ENCODE peak calls at places on chromosomes 16 and 17, in four cellular contexts. G is breast epithelium, X is Peyer's patch, N is stomach. F is an unnamed sample.

GRCh38 chr16:53249331-53249730 is 184.9 kb upstream of the RBL2 start:
- DNase-seq in G (no peak), N (no peak), X (no peak), F (no peak)

GRCh38 chr16:50037791-50038190 is 12.8 kb downstream of the CNEP1R1 start:
- DNase-seq in N (no peak), X (no peak), G (no peak), F (no peak)

GRCh38 chr17:55454906-55455474 is 33.4 kb upstream of the MMD start:
- DNase-seq in X (no peak), N (no peak), G (no peak), F (no peak)

GRCh38 chr17:77857613-77858012 is 100.9 kb upstream of the TNRC6C start:
- DNase-seq in N (no peak), G (no peak), X (no peak), F (no peak)

GRCh38 chr16:52812945-52813556 is 239.6 kb downstream of the CHD9NB start:
- DNase-seq in X (no peak), N (no peak), G (no peak), F (no peak)

GRCh38 chr16:56807011-56807675 is 57.9 kb upstream of the SLC12A3 start:
- DNase-seq in N (no peak), G (no peak), X (no peak), F (no peak)

GRCh38 chr17:49522329-49522890 is 27.3 kb downstream of the NGFR start:
- DNase-seq in X (peak), N (no peak), G (no peak), F (no peak)

GRCh38 chr17:66431910-66432309 is 129.5 kb downstream of the PRKCA start:
- DNase-seq in G (no peak), X (peak), N (no peak), F (no peak)

GRCh38 chr17:80905586-80906230 is 85.9 kb upstream of the CHMP6 start:
- DNase-seq in N (no peak), G (no peak), X (no peak), F (no peak)

GRCh38 chr17:59846391-59847165 is 46.2 kb downstream of the TUBD1 start:
- DNase-seq in G (peak), X (peak), N (peak), F (peak)

GRCh38 chr17:59853168-59853918 is 39.4 kb downstream of the TUBD1 start:
- DNase-seq in X (peak), G (no peak), N (peak), F (no peak)

GRCh38 chr17:59848385-59848668 is 44.4 kb downstream of the TUBD1 start:
- DNase-seq in N (peak), X (peak), G (no peak), F (no peak)

GRCh38 chr17:59848778-59849177 is 44.0 kb downstream of the TUBD1 start:
- DNase-seq in N (peak), G (no peak), X (peak), F (peak)

GRCh38 chr17:59851431-59852375 is 41.0 kb downstream of the TUBD1 start:
- DNase-seq in X (peak), G (peak), N (peak), F (no peak)
- H3K27ac ChIP-seq in X (peak), G (peak), N (peak), F (peak)

DNA sequence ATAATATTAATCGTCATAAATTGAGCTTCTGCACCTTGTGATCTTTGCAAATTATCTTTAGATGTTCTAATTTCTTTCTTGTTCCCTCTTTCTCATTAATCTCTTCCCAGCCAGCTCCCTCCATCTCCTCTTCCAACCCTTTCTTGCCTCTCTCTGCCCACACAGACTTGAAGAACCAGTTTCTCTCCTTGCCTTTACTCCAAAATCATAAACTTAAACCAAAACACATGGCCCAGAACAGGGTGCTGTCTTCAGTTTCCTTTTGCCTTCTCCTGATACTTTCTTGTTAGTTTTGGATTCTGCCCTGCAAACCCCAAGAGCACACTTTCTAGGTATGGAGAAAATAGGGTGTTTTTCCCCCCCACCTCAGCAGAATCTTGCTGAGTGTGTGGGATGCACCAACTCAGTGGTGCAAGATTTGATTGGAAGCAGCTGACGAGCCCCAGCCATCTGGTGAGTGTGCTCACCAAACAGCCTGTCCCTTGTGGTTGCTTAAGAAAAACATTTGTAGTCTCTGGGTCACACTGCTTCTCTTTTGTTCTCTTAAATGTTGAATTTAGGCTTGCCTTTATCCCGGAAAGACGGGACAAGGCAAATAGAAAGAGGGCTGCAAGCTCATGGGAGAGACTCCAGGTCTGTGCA is 175.8 kb upstream of the MAF start:
- DNase-seq in X (no peak), N (no peak), G (peak), F (no peak)
- TF ChIP-seq CTCF in X (no peak), N (no peak), G (peak), F (no peak)

DNA sequence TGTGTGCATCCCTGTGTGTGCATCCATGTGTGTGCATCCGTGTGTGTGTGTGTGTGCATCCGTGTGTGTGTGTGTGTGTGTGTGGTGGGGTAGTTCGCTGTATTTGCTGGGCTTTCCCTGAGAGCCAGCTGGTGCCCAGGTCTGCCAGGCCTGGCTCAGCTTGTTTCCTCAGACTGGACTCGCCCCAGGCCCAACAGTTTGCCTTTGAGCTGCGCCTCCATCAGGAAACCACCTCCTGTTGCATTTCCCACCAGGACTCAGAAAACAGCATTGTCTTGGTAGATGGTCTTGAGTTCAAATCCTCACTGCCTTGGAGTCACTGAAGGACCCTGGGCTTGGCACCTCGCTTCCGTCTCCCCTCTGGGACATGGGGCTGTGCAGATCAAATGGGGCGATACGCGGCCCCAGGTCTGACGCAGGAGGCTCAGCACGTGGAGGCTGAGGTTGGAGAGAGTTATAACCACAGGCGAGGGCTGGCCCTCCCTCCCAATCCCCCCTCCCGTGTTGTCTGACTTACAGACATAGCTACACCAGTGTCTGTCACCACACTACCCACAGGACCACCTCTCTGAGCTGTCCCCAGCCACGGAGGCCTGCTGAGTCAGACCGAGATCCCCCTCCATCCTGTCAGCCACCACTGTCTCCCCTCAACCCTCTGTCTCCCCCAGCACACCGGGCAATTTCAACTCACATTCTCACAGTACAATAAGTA is 4.7 kb downstream of the ITGAE start:
- DNase-seq in N (peak), G (peak), X (peak), F (no peak)
- H3K27ac ChIP-seq in N (no peak), G (no peak), X (no peak), F (no peak)

GRCh38 chr17:72333570-72333969 is 212.8 kb downstream of the SOX9 start:
- DNase-seq in G (no peak), X (no peak), N (no peak), F (no peak)

GRCh38 chr17:72336804-72337070 is 215.9 kb downstream of the SOX9 start:
- DNase-seq in X (no peak), G (no peak), N (no peak), F (no peak)

GRCh38 chr17:72332367-72332766 is 211.5 kb downstream of the SOX9 start:
- DNase-seq in X (no peak), G (no peak), N (no peak), F (no peak)

GRCh38 chr17:72336026-72336803 is 215.4 kb downstream of the SOX9 start:
- DNase-seq in G (no peak), N (no peak), X (no peak), F (no peak)

DNA sequence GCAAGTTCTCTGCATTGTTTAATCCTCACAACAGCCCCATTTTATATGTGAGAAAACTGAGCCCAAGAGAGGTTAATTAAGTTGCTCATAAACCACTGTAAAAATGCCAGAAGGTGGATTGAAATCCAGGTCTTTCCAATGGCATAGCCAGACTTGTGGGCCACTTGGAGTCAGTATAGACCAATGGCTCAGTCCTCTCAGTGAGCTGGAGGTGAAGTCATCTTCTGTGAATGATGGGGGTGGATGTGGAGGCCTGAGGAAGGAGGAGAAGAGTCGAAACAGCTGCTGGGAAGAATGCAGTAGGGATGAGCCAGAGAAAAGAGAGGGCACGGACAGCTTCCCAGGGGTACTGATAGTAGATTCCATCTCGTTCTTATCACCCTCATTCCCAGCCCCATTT is 213.4 kb downstream of the SOX9 start:
- DNase-seq in N (no peak), X (no peak), G (no peak), F (no peak)
- TF ChIP-seq CTCF in N (no peak), X (no peak), G (no peak), F (no peak)

GRCh38 chr16:9116141-9116540 is 24.7 kb downstream of the HAPSTR1 start:
- DNase-seq in G (no peak), N (no peak), X (no peak), F (no peak)
- H3K27ac ChIP-seq in G (peak), N (no peak), X (no peak), F (no peak)

DNA sequence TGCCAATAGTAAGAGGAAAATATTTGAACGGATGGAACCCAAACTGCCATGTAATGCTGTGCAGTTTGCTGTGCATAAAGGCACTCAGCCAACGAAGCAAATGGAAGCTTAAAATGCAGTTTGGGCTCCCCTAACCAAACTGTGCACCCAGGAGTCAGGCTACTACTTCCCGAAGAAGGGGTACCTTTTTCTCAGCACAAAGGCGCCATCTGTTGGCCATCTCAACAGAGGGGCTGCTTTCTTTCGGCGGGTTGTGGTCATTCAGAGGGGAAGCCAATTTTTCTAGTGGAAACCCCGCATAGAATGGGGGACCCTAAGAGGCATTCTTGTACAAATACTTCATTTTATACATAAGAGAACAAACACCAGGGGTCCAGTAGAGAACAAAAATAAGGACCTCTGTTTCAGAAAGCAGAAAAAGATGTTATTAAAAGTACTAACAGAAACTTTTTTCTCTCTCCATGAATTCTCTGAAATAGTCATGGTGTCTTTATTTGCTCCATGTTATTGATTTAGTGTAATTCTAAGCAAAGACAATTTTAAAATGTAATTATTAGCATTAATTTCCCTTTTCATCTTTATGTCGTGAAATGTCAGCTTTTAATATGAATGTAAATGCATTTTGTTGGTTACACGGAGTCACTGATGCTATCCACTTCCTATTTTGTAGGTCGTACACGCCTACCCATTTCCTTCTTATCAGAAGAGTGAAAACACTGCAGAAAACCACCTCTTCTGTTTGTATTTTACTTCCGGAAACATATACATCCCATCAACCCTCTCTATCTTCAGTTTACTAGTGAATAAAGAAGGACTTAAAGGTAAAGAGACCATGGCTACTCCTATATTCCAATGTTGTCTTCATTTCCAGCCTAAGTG is 453.3 kb downstream of the KCNJ2 start:
- DNase-seq in G (no peak), X (peak), N (peak), F (peak)
- TF ChIP-seq CTCF in G (peak), X (no peak), N (no peak), F (peak)

GRCh38 chr17:900336-900735 is 79.2 kb downstream of the NXN start:
- DNase-seq in G (no peak), N (no peak), X (no peak), F (no peak)
- H3K27ac ChIP-seq in G (peak), N (peak), X (no peak), F (peak)

DNA sequence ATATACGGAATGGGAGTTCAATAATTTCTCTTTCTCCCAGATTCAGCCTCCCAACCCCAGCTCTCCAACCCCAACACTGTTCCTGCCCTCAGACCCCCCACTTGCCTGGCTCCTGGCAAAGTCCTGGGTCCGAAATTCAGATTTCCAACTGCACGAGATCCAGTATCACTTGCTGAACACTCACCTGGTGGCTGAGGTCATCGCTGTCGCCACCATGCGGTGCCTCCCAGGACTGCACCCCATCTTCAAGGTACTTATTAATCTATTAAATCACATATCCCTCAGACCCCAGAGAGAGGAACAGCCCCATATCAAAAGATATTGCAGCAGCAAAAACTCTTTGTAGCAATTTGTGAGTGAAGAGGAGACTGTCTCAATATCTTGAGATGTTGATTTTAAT is 5.7 kb downstream of the ALOX12 start:
- DNase-seq in N (no peak), X (peak), G (no peak), F (no peak)
- TF ChIP-seq CTCF in N (no peak), X (no peak), G (no peak), F (peak)

GRCh38 chr16:17223576-17223975 is 247.2 kb downstream of the XYLT1 start:
- DNase-seq in N (no peak), X (no peak), G (no peak), F (no peak)

GRCh38 chr16:17224859-17225258 is 245.9 kb downstream of the XYLT1 start:
- DNase-seq in N (peak), X (peak), G (peak), F (peak)

GRCh38 chr16:17227278-17227677 is 243.5 kb downstream of the XYLT1 start:
- DNase-seq in N (no peak), G (no peak), X (peak), F (no peak)

GRCh38 chr16:17224350-17224749 is 246.4 kb downstream of the XYLT1 start:
- DNase-seq in G (no peak), X (no peak), N (no peak), F (no peak)

DNA sequence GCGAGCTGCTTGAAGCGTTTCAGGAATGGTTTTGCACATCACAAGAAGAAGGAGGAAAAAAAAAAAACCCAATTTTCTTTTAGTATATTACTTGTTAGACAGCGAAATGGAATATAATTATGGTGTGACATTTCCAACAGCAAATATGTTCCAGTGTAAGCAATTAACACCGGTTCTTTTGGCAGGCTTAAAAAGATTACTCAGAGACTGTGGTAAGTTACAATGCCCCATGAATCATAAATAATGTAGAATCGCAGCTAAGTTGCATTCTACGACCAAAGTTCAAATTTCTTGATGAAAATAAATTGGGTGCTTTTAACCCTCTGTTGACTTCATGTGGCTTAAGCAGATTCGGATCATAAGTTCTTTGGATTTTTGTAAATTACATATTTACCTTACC is 245.2 kb downstream of the XYLT1 start:
- DNase-seq in X (no peak), N (no peak), G (no peak), F (no peak)
- H3K27ac ChIP-seq in X (peak), N (peak), G (no peak), F (peak)